ENCODE peak calls at places on chromosomes 7 and 10, in five cellular contexts. H is neural progenitor cell; K is CD8-positive, alpha-beta T cell; D is hepatocyte; Q is tibial artery. A is an unnamed sample.

GRCh38 chr10:120600871-120601644 is 144.0 kb downstream of the PLPP4 start:
- DNase-seq in D (peak; percentile 17), K (no peak), H (peak; percentile 66), Q (no peak), A (peak; percentile 74)

GRCh38 chr10:43822509-43823236 is 174.0 kb upstream of the ZNF32 start:
- DNase-seq in H (no peak), Q (no peak), K (no peak), D (no peak), A (no peak)

GRCh38 chr10:112799038-112799437 is 151.0 kb upstream of the TCF7L2 start:
- DNase-seq in D (no peak), K (no peak), H (no peak), Q (no peak), A (no peak)

GRCh38 chr7:66146701-66147100 is 32.1 kb downstream of the CRCP start:
- DNase-seq in K (no peak), H (no peak), Q (no peak), D (no peak), A (peak; percentile 38)

GRCh38 chr7:74092964-74093339 is 9.3 kb downstream of the LIMK1 start:
- DNase-seq in D (no peak), K (no peak), H (no peak), Q (peak; percentile 71), A (peak; percentile 61)

GRCh38 chr7:151940048-151940845 is 16.0 kb upstream of the GALNTL5 start:
- DNase-seq in D (no peak), H (no peak), K (no peak), Q (no peak), A (peak; percentile 70)

GRCh38 chr10:64182671-64183070 is 661.5 kb downstream of the REEP3 start:
- DNase-seq in D (no peak), Q (no peak), K (no peak), H (no peak), A (no peak)

GRCh38 chr7:66076459-66077329 is 1.1 kb downstream of the ASL start:
- DNase-seq in H (no peak), K (no peak), D (peak; percentile 57), Q (no peak), A (no peak)

GRCh38 chr7:30206942-30207341 is 72.2 kb downstream of the MTURN start:
- DNase-seq in D (no peak), K (no peak), Q (no peak), H (no peak), A (no peak)

GRCh38 chr10:23370106-23370505 is 25.5 kb upstream of the C10orf67 start:
- DNase-seq in D (peak; percentile 21), K (no peak), H (no peak), Q (no peak), A (no peak)

GRCh38 chr10:23291551-23292334 is 52.9 kb downstream of the C10orf67 start:
- DNase-seq in H (no peak), D (peak; percentile 10), K (no peak), Q (no peak), A (peak; percentile 24)

GRCh38 chr7:2632717-2633537 is 1.1 kb downstream of the TTYH3 start:
- DNase-seq in Q (peak; percentile 63), K (peak; percentile 39), D (peak; percentile 86), H (peak; percentile 57), A (peak; percentile 61)

GRCh38 chr10:123134915-123135414 is 805 bp upstream of the HMX3 start:
- DNase-seq in D (no peak), Q (no peak), K (no peak), H (peak; percentile 22), A (no peak)

GRCh38 chr7:156279635-156280034 is 360.9 kb upstream of the RNF32 start:
- DNase-seq in D (no peak), Q (no peak), H (no peak), K (no peak), A (no peak)

GRCh38 chr10:45001382-45002148 is 842 bp downstream of the ZNF22 start:
- DNase-seq in Q (peak; percentile 80), H (peak; percentile 63), D (peak; percentile 68), K (peak; percentile 56), A (peak; percentile 48)

GRCh38 chr10:28269842-28270456 is 32.9 kb downstream of the MPP7 start:
- DNase-seq in Q (no peak), D (no peak), H (no peak), K (no peak), A (no peak)

GRCh38 chr7:55254596-55255500 is 110.3 kb upstream of the LANCL2 start:
- DNase-seq in H (peak; percentile 91), D (peak; percentile 94), Q (peak; percentile 77), K (peak; percentile 61), A (peak; percentile 93)

GRCh38 chr7:87140271-87140748 is 11.9 kb upstream of the DMTF1 start:
- DNase-seq in H (no peak), D (peak; percentile 55), K (no peak), Q (no peak), A (no peak)

GRCh38 chr7:96654630-96655188 is 54.9 kb downstream of the SEM1 start:
- DNase-seq in K (no peak), D (no peak), H (no peak), Q (no peak), A (no peak)

GRCh38 chr10:117653170-117653515 is 110.6 kb downstream of the EMX2 start:
- DNase-seq in H (no peak), Q (no peak), D (peak; percentile 81), K (no peak), A (no peak)

GRCh38 chr10:68106656-68107055 is 2.6 kb upstream of the MYPN start:
- DNase-seq in D (no peak), Q (no peak), K (no peak), H (no peak), A (no peak)

GRCh38 chr10:34916368-34916767 is 101.3 kb upstream of the PARD3 start:
- DNase-seq in K (no peak), H (no peak), Q (no peak), D (no peak), A (no peak)

GRCh38 chr7:107914834-107915233 is 23.9 kb downstream of the DLD start:
- DNase-seq in K (no peak), Q (no peak), D (no peak), H (no peak), A (no peak)

GRCh38 chr7:6387734-6388294 is 59.9 kb downstream of the DAGLB start:
- DNase-seq in Q (no peak), K (no peak), H (no peak), D (no peak), A (no peak)

GRCh38 chr7:6392712-6393666 is 54.8 kb downstream of the DAGLB start:
- DNase-seq in Q (peak; percentile 85), D (peak; percentile 90), K (peak; percentile 31), H (no peak), A (no peak)

GRCh38 chr7:6385909-6386560 is 61.7 kb downstream of the DAGLB start:
- DNase-seq in Q (no peak), K (no peak), H (no peak), D (no peak), A (no peak)

GRCh38 chr7:6386779-6387178 is 61.0 kb downstream of the DAGLB start:
- DNase-seq in D (no peak), Q (no peak), K (no peak), H (no peak), A (no peak)

DNA sequence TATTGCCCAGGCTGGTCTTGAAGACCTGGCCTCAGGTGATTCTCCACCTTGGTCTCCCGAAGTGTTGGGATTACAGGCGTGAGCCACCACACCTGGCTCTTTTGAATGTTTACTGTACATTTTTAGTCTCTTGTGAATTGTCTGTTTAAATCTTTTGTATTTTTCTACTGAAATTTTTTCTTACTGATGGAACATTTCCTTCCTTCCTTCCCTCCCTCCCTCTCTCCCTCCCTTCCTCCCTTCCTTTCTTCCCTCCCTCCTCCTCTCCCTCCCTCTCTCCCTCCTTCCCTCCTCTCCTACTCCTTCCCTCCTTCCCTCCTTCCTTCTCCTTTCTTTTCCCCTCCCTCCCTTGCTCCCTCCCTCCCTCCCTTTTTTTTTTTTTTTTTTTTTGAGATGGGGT is 58.0 kb downstream of the DAGLB start:
- DNase-seq in Q (no peak), K (no peak), D (no peak), H (no peak), A (no peak)
- H3K4me1 ChIP-seq in Q (peaks cover 53% of the 10 kb centered on the region), K (peaks cover 17% of the 10 kb centered on the region), D (peaks cover 44% of the 10 kb centered on the region), H (peaks cover 8% of the 10 kb centered on the region), A (no peaks in the 10 kb centered on the region)

DNA sequence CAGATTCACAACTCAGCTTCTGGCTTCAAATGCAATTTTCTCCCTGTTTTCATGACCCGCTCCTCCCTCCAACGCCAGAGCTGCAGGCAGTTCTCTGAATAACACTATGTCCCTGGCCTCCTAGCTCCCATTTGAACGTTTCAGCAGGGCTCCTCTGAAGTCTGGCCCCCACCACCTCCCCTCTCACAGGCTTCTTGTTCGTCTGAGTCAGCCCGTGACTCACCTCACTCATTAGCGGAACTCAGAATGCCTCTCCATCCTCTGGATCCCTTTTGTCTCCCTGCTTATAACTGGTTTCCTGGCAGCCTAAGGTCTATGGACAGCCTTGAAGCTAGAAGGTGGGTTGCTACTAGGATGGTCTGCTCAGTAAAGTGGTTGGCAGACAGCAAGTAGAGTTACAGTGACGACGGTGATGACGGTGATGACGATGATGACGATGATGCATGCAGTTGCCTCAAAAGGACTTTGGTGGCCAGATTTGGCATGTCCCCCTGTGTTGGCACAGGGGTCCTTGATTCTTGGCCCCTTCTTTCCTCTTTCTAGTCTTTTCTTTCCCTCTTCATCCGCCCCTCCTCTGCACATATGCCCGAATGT is 83.3 kb upstream of the MKLN1 start:
- DNase-seq in H (no peak), K (no peak), Q (peak; percentile 56), D (peak; percentile 64), A (peak; percentile 16)
- TF ChIP-seq CTCF in H (no peak), K (no peak), Q (no peak), D (no peak), A (no peak)

DNA sequence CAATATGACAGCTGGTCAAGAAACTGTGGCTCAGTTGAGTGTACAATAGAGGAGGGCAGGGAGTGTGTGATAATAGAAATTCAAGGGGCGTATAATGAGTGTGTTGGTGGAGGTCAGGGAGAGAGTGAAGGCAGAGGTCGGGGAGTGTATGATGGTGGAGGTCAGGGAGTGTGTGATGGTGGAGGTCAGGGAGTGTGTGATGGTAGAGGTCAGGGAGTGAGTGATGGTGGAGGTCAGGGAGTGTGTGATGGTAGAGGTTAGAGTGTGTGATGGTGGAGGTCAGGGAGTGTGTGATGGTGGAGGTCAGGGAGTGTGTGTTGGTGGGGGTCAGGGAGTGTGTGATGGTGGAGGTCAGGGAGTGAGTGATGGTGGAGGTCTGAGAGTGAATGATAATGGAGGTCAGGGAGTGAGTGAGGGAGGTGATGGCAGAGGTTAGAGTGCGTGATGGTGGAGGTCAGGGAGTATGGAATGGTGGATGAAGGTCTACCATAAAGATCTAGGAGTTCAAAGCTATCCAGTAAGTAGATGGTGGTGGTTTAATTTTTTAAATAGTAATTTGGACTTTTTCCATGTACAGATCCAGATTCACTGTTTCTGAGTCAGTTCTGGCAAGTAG is 57.7 kb upstream of the TNS3 start:
- DNase-seq in D (no peak), K (no peak), H (no peak), Q (no peak), A (no peak)
- H3K4me1 ChIP-seq in D (peaks cover 37% of the 10 kb centered on the region), K (no peaks in the 10 kb centered on the region), H (peaks cover 29% of the 10 kb centered on the region), Q (peaks cover 67% of the 10 kb centered on the region), A (peaks cover 4% of the 10 kb centered on the region)

GRCh38 chr7:158409120-158409519 is 178.5 kb downstream of the PTPRN2 start:
- DNase-seq in D (no peak), K (no peak), Q (no peak), H (no peak), A (no peak)

GRCh38 chr7:158406364-158406763 is 181.3 kb downstream of the PTPRN2 start:
- DNase-seq in K (no peak), H (no peak), Q (no peak), D (peak; percentile 34), A (no peak)

GRCh38 chr7:158409816-158410330 is 177.8 kb downstream of the PTPRN2 start:
- DNase-seq in Q (no peak), H (no peak), D (no peak), K (no peak), A (no peak)

GRCh38 chr7:158406817-158407216 is 180.8 kb downstream of the PTPRN2 start:
- DNase-seq in D (peak; percentile 60), K (no peak), H (no peak), Q (no peak), A (no peak)

GRCh38 chr7:158407581-158408331 is 179.9 kb downstream of the PTPRN2 start:
- DNase-seq in Q (no peak), H (peak; percentile 74), D (peak; percentile 69), K (no peak), A (no peak)
- TF ChIP-seq CTCF in Q (no peak), H (peak; percentile 72), D (peak; percentile 82), K (no peak), A (peak; percentile 52)

A was measured in BE2C.